ENCODE peak calls at places on chromosomes 11 and 22, in eight cellular contexts. Q is GM12865, T is hepatocyte, H is HFF-Myc, C is stomach, N is kidney, S is tibial nerve, E is heart right ventricle. A is an unnamed sample.

GRCh38 chr11:45233121-45233803 is 52.9 kb downstream of the SYT13 start:
- DNase-seq in Q (peak), T (peak), H (peak), C (peak), N (peak), S (peak), E (peak), A (peak)

GRCh38 chr11:132361011-132361550 is 990.7 kb downstream of the NTM start:
- DNase-seq in Q (peak), T (no peak), H (no peak), C (no peak), N (no peak), S (no peak), E (no peak), A (no peak)

GRCh38 chr22:21947040-21948014 is 5.3 kb downstream of the PPM1F start:
- DNase-seq in Q (no peak), T (peak), H (no peak), C (no peak), N (no peak), S (no peak), E (no peak), A (peak)

GRCh38 chr11:34140149-34140548 is 34.7 kb downstream of the NAT10 start:
- DNase-seq in Q (no peak), T (no peak), H (no peak), C (no peak), N (no peak), S (no peak), E (no peak), A (no peak)

GRCh38 chr11:70825893-70826540 is 426.4 kb downstream of the SHANK2 start:
- DNase-seq in Q (no peak), T (no peak), H (no peak), C (no peak), N (no peak), S (no peak), E (peak), A (no peak)

GRCh38 chr11:128506999-128507591 is 80.3 kb downstream of the ETS1 start:
- DNase-seq in Q (no peak), T (peak), H (peak), C (peak), N (peak), S (peak), E (peak), A (peak)

GRCh38 chr11:116499396-116500001 is 273.3 kb downstream of the BUD13 start:
- DNase-seq in Q (peak), T (peak), H (peak), C (peak), N (no peak), S (peak), E (peak), A (peak)

GRCh38 chr11:14537134-14537599 is 17.0 kb upstream of the PSMA1 start:
- DNase-seq in Q (peak), T (peak), H (no peak), C (no peak), N (no peak), S (no peak), E (peak), A (peak)

GRCh38 chr11:101563166-101563565 is 20.6 kb downstream of the TRPC6 start:
- DNase-seq in Q (no peak), T (no peak), H (no peak), C (no peak), N (no peak), S (no peak), E (no peak), A (no peak)

GRCh38 chr11:611001-611996 is 4.5 kb downstream of the IRF7 start:
- DNase-seq in Q (no peak), T (no peak), H (no peak), C (no peak), N (peak), S (no peak), E (no peak), A (no peak)

GRCh38 chr22:45248832-45249561 is 8.3 kb upstream of the KIAA0930 start:
- DNase-seq in Q (peak), T (no peak), H (no peak), C (no peak), N (peak), S (no peak), E (no peak), A (no peak)

GRCh38 chr22:30610299-30610698 is 3.3 kb downstream of the TCN2 start:
- DNase-seq in Q (no peak), T (no peak), H (no peak), C (no peak), N (no peak), S (no peak), E (no peak), A (no peak)

GRCh38 chr22:31148516-31148915 is 8.2 kb upstream of the PLA2G3 start:
- DNase-seq in Q (no peak), T (no peak), H (no peak), C (no peak), N (no peak), S (no peak), E (peak), A (peak)

GRCh38 chr11:2963112-2963754 is 28.9 kb downstream of the NAP1L4 start:
- DNase-seq in Q (no peak), T (no peak), H (no peak), C (no peak), N (no peak), S (no peak), E (no peak), A (no peak)

GRCh38 chr11:131537196-131537595 is 166.8 kb downstream of the NTM start:
- DNase-seq in Q (no peak), T (no peak), H (no peak), C (no peak), N (peak), S (no peak), E (no peak), A (no peak)

GRCh38 chr11:112693781-112694180 is 267.4 kb upstream of the NCAM1 start:
- DNase-seq in Q (no peak), T (no peak), H (no peak), C (no peak), N (no peak), S (no peak), E (no peak), A (no peak)

GRCh38 chr11:34798985-34799384 is 117.2 kb downstream of the APIP start:
- DNase-seq in Q (no peak), T (no peak), H (no peak), C (no peak), N (no peak), S (no peak), E (no peak), A (no peak)

GRCh38 chr11:60633645-60634044 is 65.8 kb upstream of the MS4A8 start:
- DNase-seq in Q (peak), T (no peak), H (no peak), C (no peak), N (no peak), S (no peak), E (no peak), A (no peak)

GRCh38 chr11:86489442-86489841 is 114.8 kb downstream of the CCDC81 start:
- DNase-seq in Q (no peak), T (no peak), H (no peak), C (no peak), N (no peak), S (no peak), E (no peak), A (no peak)

DNA sequence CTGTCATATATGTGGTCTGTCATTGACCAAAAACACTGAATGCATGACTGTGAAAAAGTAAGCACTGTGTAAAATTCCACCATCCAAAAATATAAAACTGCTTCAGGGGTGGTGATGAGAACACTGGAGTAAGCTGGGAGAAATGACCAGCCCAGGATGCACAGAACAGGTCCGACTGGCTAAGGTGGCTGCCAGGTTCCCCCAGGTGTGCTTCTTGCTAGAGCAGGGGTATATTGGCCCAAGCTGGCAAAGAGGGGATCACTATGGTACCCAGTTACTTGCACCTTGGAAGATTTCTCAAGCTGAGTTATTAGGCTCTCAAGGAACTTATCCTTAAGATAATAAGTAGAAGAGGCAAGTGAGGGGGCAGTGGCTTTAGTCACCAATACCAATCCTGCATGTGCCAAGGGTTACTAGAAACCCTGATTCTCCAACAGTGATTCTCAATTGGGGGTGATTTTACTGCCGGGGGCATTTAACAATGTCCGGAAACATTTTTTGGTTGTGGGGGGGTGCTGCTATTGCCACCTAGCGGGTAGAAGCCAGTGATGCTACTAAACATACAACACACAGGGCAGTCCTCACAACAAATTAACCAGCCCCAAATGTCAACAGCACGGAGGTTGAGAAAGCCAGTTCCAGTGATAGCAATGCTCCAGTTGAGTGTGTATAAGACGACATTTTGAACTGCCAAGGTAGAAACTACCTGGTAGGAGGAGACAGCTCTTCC is 15.7 kb downstream of the SNU13 start:
- DNase-seq in Q (peak), T (peak), H (no peak), C (no peak), N (no peak), S (no peak), E (no peak), A (peak)
- TF ChIP-seq CTCF in Q (peak), T (peak), H (peak), C (no peak), N (no peak), S (peak), E (no peak), A (peak)

GRCh38 chr11:4641501-4641900 is 2.3 kb upstream of the OR51E1 start:
- DNase-seq in Q (no peak), T (no peak), H (no peak), C (no peak), N (no peak), S (no peak), E (no peak), A (peak)

GRCh38 chr11:4642043-4642442 is 1.7 kb upstream of the OR51E1 start:
- DNase-seq in Q (no peak), T (no peak), H (no peak), C (no peak), N (no peak), S (no peak), E (peak), A (no peak)

GRCh38 chr11:4643084-4643483 is 698 bp upstream of the OR51E1 start:
- DNase-seq in Q (no peak), T (no peak), H (no peak), C (no peak), N (no peak), S (no peak), E (peak), A (peak)

GRCh38 chr11:4644233-4644632 is 451 bp downstream of the OR51E1 start:
- DNase-seq in Q (no peak), T (no peak), H (no peak), C (no peak), N (no peak), S (no peak), E (no peak), A (no peak)

DNA sequence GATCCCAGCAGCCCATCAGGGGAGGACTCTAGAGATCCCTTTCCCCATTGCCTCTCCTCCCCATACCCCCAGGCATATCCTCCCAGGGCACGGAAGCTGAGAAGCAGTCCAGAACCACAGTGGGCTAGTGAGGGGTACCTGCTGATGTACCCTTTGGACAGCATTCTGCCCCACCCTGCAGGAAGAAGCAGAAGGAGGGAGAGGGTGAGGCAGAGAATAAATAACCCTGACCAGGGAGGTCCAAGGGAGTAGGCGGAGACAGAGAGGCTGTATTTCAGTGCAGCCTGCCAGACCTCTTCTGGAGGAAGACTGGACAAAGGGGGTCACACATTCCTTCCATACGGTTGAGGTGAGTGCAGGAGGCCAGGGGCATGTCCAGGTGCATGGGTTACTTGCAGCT is at the start of gene OR51E1:
- DNase-seq in Q (no peak), T (no peak), H (no peak), C (no peak), N (no peak), S (no peak), E (no peak), A (no peak)
- H3K4me3 ChIP-seq in Q (no peak), T (no peak), H (no peak), C (no peak), N (no peak), S (no peak), E (peak), A (no peak)

GRCh38 chr11:68173926-68174325 is 39.2 kb downstream of the KMT5B start:
- DNase-seq in Q (no peak), T (no peak), H (no peak), C (no peak), N (no peak), S (no peak), E (no peak), A (no peak)
- TF ChIP-seq CTCF in Q (no peak), T (no peak), H (no peak), C (no peak), N (no peak), S (no peak), E (no peak), A (no peak)

GRCh38 chr22:49925525-49926128 is 7.2 kb downstream of the CRELD2 start:
- DNase-seq in Q (peak), T (no peak), H (no peak), C (no peak), N (peak), S (no peak), E (no peak), A (no peak)
- H3K4me3 ChIP-seq in Q (peak), T (no peak), H (no peak), C (no peak), N (no peak), S (no peak), E (no peak), A (no peak)

GRCh38 chr22:38153821-38154562 is 27.6 kb downstream of the PLA2G6 start:
- DNase-seq in Q (no peak), T (peak), H (no peak), C (no peak), N (peak), S (no peak), E (no peak), A (no peak)
- TF ChIP-seq CTCF in Q (no peak), T (peak), H (peak), C (no peak), N (no peak), S (no peak), E (no peak), A (peak)

GRCh38 chr22:23696326-23696851 is 5.6 kb downstream of the RGL4 start:
- DNase-seq in Q (peak), T (no peak), H (no peak), C (peak), N (no peak), S (no peak), E (no peak), A (peak)
- H3K4me3 ChIP-seq in Q (peak), T (no peak), H (no peak), C (no peak), N (no peak), S (no peak), E (no peak), A (no peak)

DNA sequence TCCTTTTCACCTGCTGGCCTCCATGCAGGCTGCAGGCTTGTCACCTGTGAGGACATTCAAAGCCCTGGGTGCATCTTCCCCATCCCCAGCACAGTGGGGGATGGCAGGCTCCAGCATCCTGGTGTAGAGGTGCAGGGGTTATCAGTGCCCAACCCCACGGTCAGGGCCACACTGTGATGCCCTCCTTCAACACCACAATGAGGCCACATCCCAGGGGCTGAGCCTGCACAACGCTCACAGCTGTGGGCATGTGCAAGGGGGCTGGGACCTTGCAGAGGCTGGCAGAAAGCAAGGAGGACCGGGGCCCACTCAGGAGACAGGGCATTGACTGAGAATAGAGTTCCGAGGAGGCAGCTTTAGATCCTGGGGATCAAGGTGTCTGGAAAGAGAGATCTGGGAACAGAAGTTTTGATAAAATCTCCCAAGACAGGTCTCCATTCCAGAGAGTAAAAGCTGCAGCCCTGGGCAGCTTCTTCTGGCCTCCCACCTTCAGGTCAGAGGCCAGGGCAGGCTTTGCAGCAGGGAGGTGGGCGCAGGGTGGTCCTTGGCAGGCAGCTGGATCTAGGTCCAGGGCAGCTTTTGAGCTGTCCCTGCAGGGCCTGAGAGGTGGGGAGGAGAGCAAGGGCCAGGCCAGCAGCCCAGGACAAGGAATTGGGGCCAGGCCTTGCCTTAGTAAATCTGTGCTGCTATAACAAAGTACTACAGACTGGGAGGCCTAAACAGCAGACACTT is 250.8 kb upstream of the B3GAT1 start:
- DNase-seq in Q (no peak), T (no peak), H (no peak), C (peak), N (no peak), S (no peak), E (peak), A (no peak)
- TF ChIP-seq CTCF in Q (no peak), T (no peak), H (no peak), C (no peak), N (no peak), S (no peak), E (no peak), A (no peak)

GRCh38 chr22:24059793-24060192 is 48.7 kb downstream of the CABIN1 start:
- DNase-seq in Q (no peak), T (no peak), H (no peak), C (no peak), N (peak), S (no peak), E (no peak), A (no peak)
- H3K4me3 ChIP-seq in Q (no peak), T (no peak), H (no peak), C (no peak), N (no peak), S (no peak), E (no peak), A (no peak)